ENCODE peak calls at places on chromosomes 3 and 15, in nine cellular contexts. One of them, this sample, is unnamed.

GRCh38 chr15:84001037-84001436 is 234.5 kb upstream of the GOLGA6L4 start:
- DNase-seq in epithelial cell of proximal tubule: no peak
- DNase-seq in HFFc6: no peak
- DNase-seq in GM04504: no peak
- DNase-seq in frontal cortex: no peak
- DNase-seq in HS-27A: no peak
- DNase-seq in NCI-H345: no peak
- DNase-seq in aorta: no peak
- DNase-seq in fibroblast of gingiva: no peak
- DNase-seq in this sample: no peak

GRCh38 chr15:82709421-82710207 is at the start of gene AP3B2:
- DNase-seq in HFFc6: no peak
- DNase-seq in HS-27A: peak; percentile 24
- DNase-seq in fibroblast of gingiva: peak; percentile 70
- DNase-seq in GM04504: peak; percentile 21
- DNase-seq in frontal cortex: peak; percentile 85
- DNase-seq in NCI-H345: peak; percentile 79
- DNase-seq in epithelial cell of proximal tubule: peak; percentile 1
- DNase-seq in aorta: peak; percentile 73
- DNase-seq in this sample: peak; percentile 29

GRCh38 chr3:195118671-195119070 is 152.3 kb downstream of the XXYLT1 start:
- DNase-seq in HS-27A: no peak
- DNase-seq in aorta: no peak
- DNase-seq in GM04504: no peak
- DNase-seq in NCI-H345: no peak
- DNase-seq in frontal cortex: no peak
- DNase-seq in HFFc6: no peak
- DNase-seq in fibroblast of gingiva: no peak
- DNase-seq in epithelial cell of proximal tubule: no peak
- DNase-seq in this sample: no peak

GRCh38 chr3:117322866-117323265 is 613.3 kb downstream of the TUSC7 start:
- DNase-seq in epithelial cell of proximal tubule: no peak
- DNase-seq in frontal cortex: no peak
- DNase-seq in fibroblast of gingiva: peak; percentile 2
- DNase-seq in aorta: no peak
- DNase-seq in HFFc6: no peak
- DNase-seq in HS-27A: peak; percentile 9
- DNase-seq in NCI-H345: no peak
- DNase-seq in GM04504: no peak
- DNase-seq in this sample: no peak

GRCh38 chr15:36843822-36844221 is 256.5 kb downstream of the MEIS2 start:
- DNase-seq in fibroblast of gingiva: no peak
- DNase-seq in aorta: no peak
- DNase-seq in frontal cortex: no peak
- DNase-seq in HS-27A: no peak
- DNase-seq in GM04504: no peak
- DNase-seq in HFFc6: no peak
- DNase-seq in epithelial cell of proximal tubule: no peak
- DNase-seq in NCI-H345: no peak
- DNase-seq in this sample: no peak

GRCh38 chr15:98649621-98649995 is 1.3 kb downstream of the IGF1R start:
- DNase-seq in aorta: peak; percentile 75
- DNase-seq in HS-27A: no peak
- DNase-seq in NCI-H345: peak; percentile 15
- DNase-seq in GM04504: no peak
- DNase-seq in epithelial cell of proximal tubule: no peak
- DNase-seq in fibroblast of gingiva: no peak
- DNase-seq in HFFc6: no peak
- DNase-seq in frontal cortex: peak; percentile 57
- DNase-seq in this sample: no peak

GRCh38 chr15:85580914-85581313 is 200.5 kb downstream of the AKAP13 start:
- DNase-seq in HS-27A: no peak
- DNase-seq in NCI-H345: no peak
- DNase-seq in GM04504: no peak
- DNase-seq in frontal cortex: no peak
- DNase-seq in epithelial cell of proximal tubule: no peak
- DNase-seq in aorta: peak; percentile 74
- DNase-seq in fibroblast of gingiva: no peak
- DNase-seq in HFFc6: no peak
- DNase-seq in this sample: no peak

GRCh38 chr3:124276163-124276862 is 284.4 kb upstream of the ROPN1 start:
- DNase-seq in epithelial cell of proximal tubule: no peak
- DNase-seq in aorta: no peak
- DNase-seq in NCI-H345: no peak
- DNase-seq in HS-27A: no peak
- DNase-seq in fibroblast of gingiva: no peak
- DNase-seq in HFFc6: no peak
- DNase-seq in GM04504: no peak
- DNase-seq in frontal cortex: no peak
- DNase-seq in this sample: no peak

GRCh38 chr15:85579957-85580694 is 199.7 kb downstream of the AKAP13 start:
- DNase-seq in aorta: peak; percentile 61
- DNase-seq in frontal cortex: no peak
- DNase-seq in GM04504: no peak
- DNase-seq in HFFc6: no peak
- DNase-seq in epithelial cell of proximal tubule: no peak
- DNase-seq in NCI-H345: no peak
- DNase-seq in fibroblast of gingiva: peak; percentile 41
- DNase-seq in HS-27A: no peak
- DNase-seq in this sample: no peak

GRCh38 chr3:130276203-130276803 is 69.2 kb upstream of the COL6A5 start:
- DNase-seq in frontal cortex: no peak
- DNase-seq in HS-27A: peak; percentile 17
- DNase-seq in fibroblast of gingiva: peak; percentile 49
- DNase-seq in aorta: no peak
- DNase-seq in epithelial cell of proximal tubule: peak; percentile 19
- DNase-seq in NCI-H345: peak; percentile 4
- DNase-seq in HFFc6: peak; percentile 55
- DNase-seq in GM04504: peak; percentile 20
- DNase-seq in this sample: peak; percentile 16

GRCh38 chr15:99170476-99171065 is 65.7 kb downstream of the SYNM start:
- DNase-seq in NCI-H345: no peak
- DNase-seq in aorta: no peak
- DNase-seq in fibroblast of gingiva: no peak
- DNase-seq in frontal cortex: no peak
- DNase-seq in epithelial cell of proximal tubule: no peak
- DNase-seq in GM04504: no peak
- DNase-seq in HFFc6: no peak
- DNase-seq in HS-27A: no peak
- DNase-seq in this sample: no peak

GRCh38 chr3:127423856-127424765 is 136.3 kb upstream of the PRR20G start:
- DNase-seq in frontal cortex: no peak
- DNase-seq in aorta: no peak
- DNase-seq in NCI-H345: no peak
- DNase-seq in fibroblast of gingiva: no peak
- DNase-seq in GM04504: no peak
- DNase-seq in HS-27A: no peak
- DNase-seq in epithelial cell of proximal tubule: no peak
- DNase-seq in HFFc6: no peak
- DNase-seq in this sample: no peak

GRCh38 chr3:98513136-98513535 is 9.6 kb downstream of the CLDND1 start:
- DNase-seq in fibroblast of gingiva: peak; percentile 72
- DNase-seq in HS-27A: no peak
- DNase-seq in aorta: no peak
- DNase-seq in frontal cortex: no peak
- DNase-seq in GM04504: no peak
- DNase-seq in HFFc6: no peak
- DNase-seq in NCI-H345: no peak
- DNase-seq in epithelial cell of proximal tubule: peak; percentile 74
- DNase-seq in this sample: peak; percentile 71

GRCh38 chr3:101950985-101951733 is 101.8 kb downstream of the NFKBIZ start:
- DNase-seq in frontal cortex: no peak
- DNase-seq in fibroblast of gingiva: peak; percentile 10
- DNase-seq in NCI-H345: no peak
- DNase-seq in epithelial cell of proximal tubule: no peak
- DNase-seq in aorta: no peak
- DNase-seq in HS-27A: no peak
- DNase-seq in GM04504: peak; percentile 32
- DNase-seq in HFFc6: no peak
- DNase-seq in this sample: no peak

GRCh38 chr3:194067949-194068362 is 68.0 kb upstream of the HES1 start:
- DNase-seq in frontal cortex: no peak
- DNase-seq in aorta: no peak
- DNase-seq in epithelial cell of proximal tubule: no peak
- DNase-seq in GM04504: no peak
- DNase-seq in fibroblast of gingiva: no peak
- DNase-seq in HS-27A: no peak
- DNase-seq in HFFc6: peak; percentile 34
- DNase-seq in NCI-H345: no peak
- DNase-seq in this sample: no peak

GRCh38 chr3:179037361-179037760 is 34.2 kb downstream of the ZMAT3 start:
- DNase-seq in frontal cortex: no peak
- DNase-seq in fibroblast of gingiva: peak; percentile 91
- DNase-seq in HFFc6: peak; percentile 98
- DNase-seq in NCI-H345: no peak
- DNase-seq in epithelial cell of proximal tubule: peak; percentile 38
- DNase-seq in GM04504: peak; percentile 51
- DNase-seq in aorta: peak; percentile 84
- DNase-seq in HS-27A: peak; percentile 51
- DNase-seq in this sample: peak; percentile 48

GRCh38 chr15:87287156-87287555 is 969.4 kb downstream of the NTRK3 start:
- DNase-seq in epithelial cell of proximal tubule: no peak
- DNase-seq in frontal cortex: no peak
- DNase-seq in HFFc6: peak; percentile 96
- DNase-seq in GM04504: peak; percentile 61
- DNase-seq in aorta: no peak
- DNase-seq in HS-27A: peak; percentile 68
- DNase-seq in NCI-H345: no peak
- DNase-seq in fibroblast of gingiva: no peak
- DNase-seq in this sample: peak; percentile 14